ENCODE peak calls at places on chromosomes 6 and 20, in four cellular contexts. X, W, V and M are unnamed samples.

GRCh38 chr6:137689377-137689776 is 177.7 kb upstream of the TNFAIP3 start:
- DNase-seq in X (no peak), W (no peak), V (no peak), M (no peak)

GRCh38 chr6:166903027-166903426 is 53.3 kb downstream of the RNASET2 start:
- DNase-seq in X (no peak), W (no peak), V (no peak), M (no peak)

GRCh38 chr6:131862486-131862885 is 54.7 kb downstream of the ENPP1 start:
- DNase-seq in X (no peak), W (no peak), V (no peak), M (peak)

GRCh38 chr6:166738778-166739654 is 112.0 kb upstream of the RPS6KA2 start:
- DNase-seq in X (peak), W (no peak), V (no peak), M (peak)

GRCh38 chr6:11064836-11065235 is 20.7 kb upstream of the ELOVL2 start:
- DNase-seq in X (no peak), W (no peak), V (no peak), M (no peak)

GRCh38 chr6:19024737-19025136 is 637.6 kb downstream of the RNF144B start:
- DNase-seq in X (peak), W (peak), V (peak), M (peak)

GRCh38 chr20:45044084-45044573 is 56.8 kb downstream of the KCNS1 start:
- DNase-seq in X (peak), W (peak), V (peak), M (peak)

GRCh38 chr6:62429781-62430180 is 143.8 kb upstream of the KHDRBS2 start:
- DNase-seq in X (no peak), W (no peak), V (no peak), M (no peak)

GRCh38 chr6:9039258-9039657 is 603.9 kb upstream of the SLC35B3 start:
- DNase-seq in X (no peak), W (peak), V (no peak), M (no peak)

GRCh38 chr20:44134897-44135810 is 51.8 kb downstream of the JPH2 start:
- DNase-seq in X (no peak), W (no peak), V (no peak), M (no peak)

GRCh38 chr6:106555767-106556166 is 73.5 kb downstream of the RTN4IP1 start:
- DNase-seq in X (no peak), W (no peak), V (no peak), M (no peak)

GRCh38 chr20:10636326-10636818 is 37.4 kb downstream of the JAG1 start:
- DNase-seq in X (peak), W (no peak), V (peak), M (peak)
- TF ChIP-seq CTCF in X (no peak), W (no peak), V (no peak), M (no peak)

DNA sequence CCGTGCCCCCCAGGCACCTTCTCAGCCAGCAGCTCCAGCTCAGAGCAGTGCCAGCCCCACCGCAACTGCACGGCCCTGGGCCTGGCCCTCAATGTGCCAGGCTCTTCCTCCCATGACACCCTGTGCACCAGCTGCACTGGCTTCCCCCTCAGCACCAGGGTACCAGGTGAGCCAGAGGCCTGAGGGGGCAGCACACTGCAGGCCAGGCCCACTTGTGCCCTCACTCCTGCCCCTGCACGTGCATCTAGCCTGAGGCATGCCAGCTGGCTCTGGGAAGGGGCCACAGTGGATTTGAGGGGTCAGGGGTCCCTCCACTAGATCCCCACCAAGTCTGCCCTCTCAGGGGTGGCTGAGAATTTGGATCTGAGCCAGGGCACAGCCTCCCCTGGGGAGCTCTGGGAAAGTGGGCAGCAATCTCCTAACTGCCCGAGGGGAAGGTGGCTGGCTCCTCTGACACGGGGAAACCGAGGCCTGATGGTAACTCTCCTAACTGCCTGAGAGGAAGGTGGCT is 960 bp downstream of the TNFRSF6B start:
- DNase-seq in X (no peak), W (no peak), V (no peak), M (no peak)
- H3K4me3 ChIP-seq in X (no peak), W (no peak), V (no peak), M (no peak)

GRCh38 chr6:144215932-144216667 is 65.8 kb downstream of the STX11 start:
- DNase-seq in X (peak), W (peak), V (peak), M (peak)

GRCh38 chr6:144217264-144217663 is 66.9 kb downstream of the STX11 start:
- DNase-seq in X (no peak), W (no peak), V (peak), M (peak)

GRCh38 chr6:144217797-144218196 is 67.3 kb upstream of the UTRN start:
- DNase-seq in X (no peak), W (no peak), V (no peak), M (no peak)

GRCh38 chr6:144215402-144215931 is 65.2 kb downstream of the STX11 start:
- DNase-seq in X (no peak), W (peak), V (peak), M (peak)

GRCh38 chr6:144216668-144217218 is 66.4 kb downstream of the STX11 start:
- DNase-seq in X (no peak), W (no peak), V (no peak), M (no peak)
- TF ChIP-seq CTCF in X (peak), W (peak), V (peak), M (peak)

DNA sequence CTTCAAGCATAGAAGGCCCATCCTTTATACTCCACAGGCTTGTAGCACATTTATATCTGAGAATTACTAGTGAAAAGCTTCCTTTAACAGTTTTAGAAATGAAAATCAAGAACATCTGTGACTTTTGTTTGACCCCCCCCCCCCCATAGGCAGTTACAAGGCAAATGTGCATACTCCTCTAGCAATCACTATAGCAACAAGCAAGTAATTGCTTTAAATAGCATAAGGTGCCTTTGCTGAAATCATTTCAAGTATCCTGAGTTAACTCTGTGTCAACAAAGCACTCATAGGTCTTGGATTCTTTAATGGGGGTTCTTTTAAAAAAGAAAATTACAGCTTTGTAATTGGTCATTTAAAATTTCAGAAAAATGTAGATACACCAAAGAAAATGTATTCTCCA is 917.8 kb downstream of the PHF3 start:
- DNase-seq in X (no peak), W (no peak), V (no peak), M (no peak)
- H3K4me3 ChIP-seq in X (no peak), W (no peak), V (no peak), M (no peak)

GRCh38 chr6:130008236-130008873 is 10.0 kb upstream of the L3MBTL3 start:
- DNase-seq in X (no peak), W (no peak), V (peak), M (no peak)
- TF ChIP-seq CTCF in X (no peak), W (no peak), V (no peak), M (no peak)

GRCh38 chr6:73308712-73309533 is 45.2 kb downstream of the DPPA5 start:
- DNase-seq in X (no peak), W (no peak), V (peak), M (peak)
- H3K4me3 ChIP-seq in X (peak), W (no peak), V (peak), M (peak)

GRCh38 chr6:42963855-42964605 is 3.5 kb downstream of the GNMT start:
- DNase-seq in X (peak), W (peak), V (peak), M (peak)
- TF ChIP-seq CTCF in X (peak), W (no peak), V (peak), M (peak)

GRCh38 chr6:81752969-81753708 is 658 bp upstream of the TENT5A start:
- DNase-seq in X (peak), W (peak), V (peak), M (peak)

GRCh38 chr6:81755536-81755935 is 3.1 kb upstream of the TENT5A start:
- DNase-seq in X (no peak), W (no peak), V (peak), M (peak)

GRCh38 chr6:81752084-81752968 is at the start of gene TENT5A:
- DNase-seq in X (peak), W (peak), V (peak), M (peak)

GRCh38 chr6:81754906-81755305 is 2.4 kb upstream of the TENT5A start:
- DNase-seq in X (no peak), W (no peak), V (no peak), M (no peak)

GRCh38 chr6:81753709-81754678 is 1.5 kb upstream of the TENT5A start:
- DNase-seq in X (peak), W (peak), V (peak), M (peak)
- H3K4me3 ChIP-seq in X (peak), W (no peak), V (peak), M (peak)

GRCh38 chr6:84967389-84967788 is 203.0 kb upstream of the TBX18 start:
- DNase-seq in X (peak), W (peak), V (peak), M (peak)
- TF ChIP-seq CTCF in X (peak), W (peak), V (peak), M (peak)

GRCh38 chr6:15585936-15586335 is 76.9 kb downstream of the DTNBP1 start:
- DNase-seq in X (no peak), W (no peak), V (no peak), M (no peak)
- H3K4me3 ChIP-seq in X (no peak), W (no peak), V (no peak), M (no peak)